ENCODE peak calls at places on chromosomes 1 and 21, in six cellular contexts. R is HepG2, F is K562, M is H1, V is GM12878, L is SK-N-SH. B is an unnamed sample.

GRCh38 chr1:214523124-214523824 is 28.1 kb downstream of the PTPN14 start:
- DNase-seq in R (peak), F (no peak), M (no peak), V (no peak), L (no peak), B (no peak)

GRCh38 chr1:198681247-198681646 is 42.4 kb downstream of the PTPRC start:
- DNase-seq in R (no peak), F (no peak), M (no peak), V (no peak), L (no peak), B (no peak)

GRCh38 chr1:189751311-189751710 is 726.4 kb downstream of the BRINP3 start:
- DNase-seq in R (no peak), F (no peak), M (no peak), V (no peak), L (no peak), B (no peak)

GRCh38 chr1:19894218-19894617 is 12.0 kb downstream of the OTUD3 start:
- DNase-seq in R (no peak), F (no peak), M (no peak), V (no peak), L (no peak), B (no peak)

GRCh38 chr21:25281134-25281533 is 326.1 kb downstream of the MRPL39 start:
- DNase-seq in R (no peak), F (no peak), M (no peak), V (no peak), L (no peak), B (no peak)

GRCh38 chr1:196178083-196178635 is 430.1 kb downstream of the KCNT2 start:
- DNase-seq in R (no peak), F (no peak), M (no peak), V (no peak), L (no peak), B (no peak)

GRCh38 chr21:19368944-19369343 is 965.4 kb upstream of the TMPRSS15 start:
- DNase-seq in R (no peak), F (no peak), M (no peak), V (no peak), L (no peak), B (no peak)

GRCh38 chr1:97204468-97204867 is 482.9 kb downstream of the PTBP2 start:
- DNase-seq in R (no peak), F (no peak), M (no peak), V (no peak), L (no peak), B (no peak)

GRCh38 chr1:113095790-113096455 is 22.9 kb downstream of the LRIG2 start:
- DNase-seq in R (no peak), F (no peak), M (no peak), V (no peak), L (no peak), B (no peak)

DNA sequence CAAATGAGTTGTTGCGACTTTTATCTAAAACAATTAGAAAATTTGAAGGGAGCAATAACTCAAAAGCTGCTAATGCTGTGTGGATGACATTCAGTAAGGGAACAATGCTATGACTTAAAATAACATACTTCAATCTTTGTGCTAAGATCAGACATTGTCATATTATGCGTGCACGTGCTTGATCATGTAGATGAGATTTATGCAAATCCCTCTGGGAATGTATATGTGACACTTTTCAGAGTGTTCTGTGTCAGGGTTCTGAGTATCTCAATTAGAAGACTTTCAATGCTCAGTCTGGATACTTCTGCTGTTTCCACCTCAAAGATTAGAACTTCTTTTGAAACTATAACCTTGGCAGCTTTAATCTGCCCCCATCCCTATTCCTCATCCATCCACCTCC is 18.6 kb upstream of the POU2F1 start:
- DNase-seq in R (no peak), F (no peak), M (no peak), V (no peak), L (no peak), B (no peak)
- TF ChIP-seq EP300 in R (no peak), F (no peak), M (no peak), V (no peak), L (no peak), B (no peak)

DNA sequence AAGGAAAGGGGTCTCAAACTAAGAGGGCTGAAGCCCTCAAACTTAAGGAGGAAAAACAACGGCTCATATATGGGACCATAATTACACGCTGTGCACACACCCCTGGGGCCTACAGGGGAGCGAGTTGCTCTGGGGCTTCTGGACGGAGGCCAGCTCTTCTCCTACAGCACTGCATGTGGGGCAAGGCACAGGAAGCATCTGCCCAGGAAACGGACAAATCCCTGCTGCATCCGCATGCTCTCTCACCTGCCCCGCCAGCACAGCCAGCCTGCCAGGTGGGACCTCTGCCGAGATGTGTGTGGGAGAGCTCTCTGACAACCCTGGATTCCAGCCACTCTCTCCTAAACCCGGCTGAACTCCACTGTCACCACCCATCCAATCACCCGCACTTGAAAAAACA is 54.1 kb downstream of the MRPL37 start:
- DNase-seq in R (no peak), F (no peak), M (no peak), V (no peak), L (no peak), B (no peak)
- TF ChIP-seq MAX in R (no peak), F (no peak), M (no peak), V (no peak), L (no peak), B (no peak)

DNA sequence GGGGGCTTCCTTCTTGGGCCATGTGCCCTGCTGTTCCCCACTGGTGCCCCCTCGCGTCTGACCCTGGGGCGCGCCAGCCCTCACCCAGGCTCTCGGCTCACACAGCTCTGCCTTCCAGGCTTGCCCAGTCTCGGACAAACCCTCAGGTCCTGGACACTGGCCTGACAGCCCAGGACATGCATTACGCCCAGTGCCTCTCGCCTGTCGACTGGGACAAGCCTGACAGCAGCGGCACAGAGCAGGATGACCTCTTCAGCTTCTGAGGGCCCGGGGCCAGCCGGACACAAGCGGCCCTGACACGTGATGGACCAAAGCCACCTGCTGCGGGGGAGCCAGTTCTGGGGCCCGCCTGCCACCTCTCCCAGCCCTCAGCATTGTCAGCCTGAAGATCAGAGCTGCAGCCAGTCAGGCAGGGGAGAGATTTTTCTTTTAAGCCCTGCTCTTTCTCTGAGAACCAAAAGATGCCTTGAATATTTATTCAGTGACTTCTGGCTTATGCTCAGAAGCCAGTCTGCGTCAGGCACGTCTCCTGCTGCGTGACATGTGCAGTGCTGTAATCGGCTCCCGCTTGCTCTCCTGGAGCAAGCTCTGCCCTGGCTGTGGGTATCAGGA is 23.4 kb downstream of the LDLRAP1 start:
- DNase-seq in R (no peak), F (no peak), M (no peak), V (no peak), L (peak), B (no peak)
- TF ChIP-seq EP300 in R (no peak), F (no peak), M (no peak), V (no peak), L (no peak), B (no peak)

GRCh38 chr1:205298191-205298994 is 23.2 kb downstream of the NUAK2 start:
- DNase-seq in R (peak), F (no peak), M (no peak), V (no peak), L (no peak), B (peak)
- TF ChIP-seq MAX in R (no peak), F (no peak), M (no peak), V (no peak), L (peak), B (peak)

GRCh38 chr1:203145321-203146041 is 18.0 kb downstream of the ADORA1 start:
- DNase-seq in R (no peak), F (no peak), M (no peak), V (no peak), L (no peak), B (no peak)

GRCh38 chr1:203142684-203143408 is 15.3 kb downstream of the ADORA1 start:
- DNase-seq in R (no peak), F (no peak), M (no peak), V (no peak), L (no peak), B (no peak)

GRCh38 chr1:203143671-203144070 is 16.1 kb downstream of the ADORA1 start:
- DNase-seq in R (no peak), F (no peak), M (no peak), V (no peak), L (no peak), B (no peak)

GRCh38 chr1:203146042-203146369 is 18.5 kb downstream of the ADORA1 start:
- DNase-seq in R (no peak), F (no peak), M (no peak), V (no peak), L (no peak), B (no peak)

GRCh38 chr1:203144661-203145060 is 17.1 kb downstream of the ADORA1 start:
- DNase-seq in R (peak), F (no peak), M (no peak), V (no peak), L (no peak), B (no peak)
- TF ChIP-seq EP300 in R (no peak), F (no peak), M (no peak), V (no peak), L (no peak), B (no peak)

B was measured in A549.